ENCODE peak calls at places on chromosomes 12 and 14, in five cellular contexts. L is Panc1, U is lower lobe of right lung, O is endodermal cell, Z is tibial artery. K is an unnamed sample.

GRCh38 chr12:15563683-15564082 is 225.5 kb downstream of the EPS8 start:
- DNase-seq in Z (no peak), L (no peak), O (no peak), U (no peak), K (no peak)

GRCh38 chr14:25274529-25274928 is 224.6 kb upstream of the STXBP6 start:
- DNase-seq in L (no peak), Z (no peak), U (no peak), O (no peak), K (no peak)

GRCh38 chr12:3520168-3520567 is 29.2 kb downstream of the PRMT8 start:
- DNase-seq in O (no peak), Z (no peak), L (no peak), U (no peak), K (no peak)

GRCh38 chr12:127174881-127175280 is 1092.1 kb upstream of the TMEM132C start:
- DNase-seq in O (no peak), U (no peak), Z (no peak), L (no peak), K (no peak)

GRCh38 chr12:44672042-44672441 is 204.1 kb downstream of the NELL2 start:
- DNase-seq in L (no peak), U (no peak), O (peak; percentile 59), Z (no peak), K (no peak)

GRCh38 chr14:55532645-55533309 is 47.2 kb upstream of the KTN1 start:
- DNase-seq in L (no peak), U (no peak), O (peak; percentile 63), Z (no peak), K (no peak)

GRCh38 chr14:38623661-38624060 is 367.8 kb upstream of the CLEC14A start:
- DNase-seq in U (no peak), Z (no peak), L (no peak), O (no peak), K (no peak)

GRCh38 chr12:70399319-70399718 is 33.2 kb downstream of the KCNMB4 start:
- DNase-seq in O (no peak), U (no peak), L (no peak), Z (no peak), K (no peak)

GRCh38 chr12:66573605-66574004 is 105.3 kb downstream of the GRIP1 start:
- DNase-seq in L (no peak), U (no peak), Z (no peak), O (no peak), K (no peak)

GRCh38 chr12:106000376-106001104 is 138.2 kb downstream of the NUAK1 start:
- DNase-seq in Z (no peak), O (no peak), L (no peak), U (no peak), K (no peak)
- H3K4me3 ChIP-seq in Z (no peak overlapping the region), O (no peak overlapping the region), L (no peak overlapping the region), U (no peak overlapping the region), K (no peak overlapping the region)

DNA sequence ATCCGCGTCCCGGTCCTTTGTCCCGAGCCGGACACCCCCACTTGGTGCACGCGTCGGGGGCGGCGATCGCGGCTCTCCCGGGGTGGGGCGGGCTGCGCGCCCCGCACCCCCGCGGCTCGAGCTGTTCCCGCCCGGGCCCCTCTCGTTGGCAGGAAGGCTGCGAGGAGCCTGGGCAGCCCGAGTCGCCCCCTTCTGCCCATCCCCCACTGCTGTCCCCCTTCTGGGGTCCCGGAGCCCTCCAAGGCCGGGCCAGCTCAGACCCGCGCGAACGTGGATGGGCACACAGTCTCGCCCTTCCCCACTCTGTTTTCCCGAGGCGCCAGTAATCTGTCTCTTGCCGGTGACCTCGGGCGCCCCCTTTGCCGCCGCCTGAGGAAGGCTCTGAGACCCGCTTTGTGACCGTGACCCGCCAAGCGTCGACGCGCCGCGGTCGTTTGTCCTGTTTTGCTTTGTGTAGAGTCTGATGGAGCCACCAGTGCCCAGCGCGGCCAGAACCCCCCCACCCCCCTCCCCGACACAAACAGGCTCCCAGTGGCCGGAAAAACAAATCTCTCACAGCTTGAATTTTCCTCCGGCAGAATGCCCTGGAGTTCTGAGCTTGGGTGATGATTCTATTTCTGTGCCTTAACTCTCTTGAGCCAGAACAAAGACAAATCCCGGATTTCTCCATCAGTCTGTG is 610 bp downstream of the C14orf132 start:
- DNase-seq in Z (no peak), L (no peak), U (peak; percentile 55), O (peak; percentile 83), K (no peak)
- TF ChIP-seq CTCF in Z (no peak), L (peak; percentile 55), U (peak; percentile 12), O (peak; percentile 69), K (peak; percentile 60)

GRCh38 chr14:73753043-73753886 is 39.1 kb upstream of the PNMA1 start:
- DNase-seq in L (no peak), O (peak; percentile 57), U (no peak), Z (no peak), K (no peak)

GRCh38 chr14:73754911-73755360 is 40.8 kb upstream of the PNMA1 start:
- DNase-seq in O (peak; percentile 55), Z (no peak), L (no peak), U (no peak), K (no peak)

GRCh38 chr14:73755434-73756014 is 41.3 kb upstream of the PNMA1 start:
- DNase-seq in U (no peak), Z (no peak), L (no peak), O (peak; percentile 54), K (no peak)

GRCh38 chr14:73752297-73752992 is 38.3 kb upstream of the PNMA1 start:
- DNase-seq in O (no peak), U (no peak), Z (peak; percentile 85), L (no peak), K (no peak)

GRCh38 chr14:73753887-73754880 is 40.0 kb upstream of the PNMA1 start:
- DNase-seq in U (no peak), O (peak; percentile 39), Z (peak; percentile 83), L (no peak), K (peak; percentile 72)
- H3K27me3 ChIP-seq in U (no peaks in the 10 kb centered on the region), O (no peaks in the 10 kb centered on the region), Z (no peaks in the 10 kb centered on the region), L (no peaks in the 10 kb centered on the region), K (no peaks in the 10 kb centered on the region)

GRCh38 chr14:49986344-49987014 is 93.6 kb downstream of the ARF6 start:
- DNase-seq in Z (no peak), U (no peak), L (no peak), O (no peak), K (no peak)

GRCh38 chr14:49982522-49982951 is 89.7 kb downstream of the ARF6 start:
- DNase-seq in L (no peak), O (no peak), Z (no peak), U (no peak), K (no peak)

GRCh38 chr14:49980027-49980426 is 87.1 kb downstream of the ARF6 start:
- DNase-seq in Z (no peak), L (no peak), U (no peak), O (no peak), K (no peak)

GRCh38 chr14:49984419-49984818 is 91.5 kb downstream of the ARF6 start:
- DNase-seq in Z (no peak), U (no peak), O (no peak), L (no peak), K (no peak)

GRCh38 chr14:49982082-49982481 is 89.2 kb downstream of the ARF6 start:
- DNase-seq in Z (no peak), L (no peak), U (no peak), O (no peak), K (no peak)
- H3K4me3 ChIP-seq in Z (peak overlapping the region; percentile 35), L (no peak overlapping the region), U (peak overlapping the region; percentile 29), O (no peak overlapping the region), K (no peak overlapping the region)

GRCh38 chr12:94140556-94140955 is 7.8 kb upstream of the PLXNC1 start:
- DNase-seq in U (no peak), O (peak; percentile 93), Z (no peak), L (no peak), K (peak; percentile 40)
- TF ChIP-seq CTCF in U (peak; percentile 39), O (peak; percentile 84), Z (peak; percentile 15), L (peak; percentile 54), K (peak; percentile 56)

GRCh38 chr12:117363263-117363662 is 1.8 kb upstream of the NOS1 start:
- DNase-seq in O (no peak), Z (no peak), U (no peak), L (no peak), K (no peak)
- H3K27me3 ChIP-seq in O (peaks cover 81% of the 10 kb centered on the region), Z (peaks cover 69% of the 10 kb centered on the region), U (peaks cover 62% of the 10 kb centered on the region), L (peaks cover 6% of the 10 kb centered on the region), K (no peaks in the 10 kb centered on the region)

K was measured in GM06990.